ENCODE peak calls at places on chromosomes 4 and X, in five cellular contexts. T is ELR; G is tibial artery; X is stimulated activated CD8-positive, alpha-beta memory T cell treated with anti-CD3 and anti-CD28 coated beads, Interleukin-2, amount 100 ng/mL, for 48 hours; L is COLO829. N is an unnamed sample.

GRCh38 chrX:41518841-41519220 is 71.7 kb downstream of the NYX start:
- DNase-seq in T (peak), X (no peak), G (no peak), L (no peak), N (no peak)

GRCh38 chrX:19272452-19272851 is 71.3 kb upstream of the PDHA1 start:
- DNase-seq in L (no peak), T (no peak), X (no peak), G (no peak), N (no peak)

GRCh38 chr4:3756343-3757059 is 9.7 kb upstream of the ADRA2C start:
- DNase-seq in T (no peak), L (peak), X (no peak), G (no peak), N (no peak)

GRCh38 chr4:25865586-25865985 is 2.8 kb upstream of the SEL1L3 start:
- DNase-seq in T (peak), G (no peak), L (peak), X (no peak), N (peak)

GRCh38 chr4:36872679-36873078 is 371.9 kb upstream of the NWD2 start:
- DNase-seq in G (no peak), L (no peak), X (no peak), T (no peak), N (no peak)

GRCh38 chr4:95531141-95531540 is 17.6 kb downstream of the UNC5C start:
- DNase-seq in X (no peak), T (no peak), G (no peak), L (no peak), N (no peak)

GRCh38 chr4:37646237-37646636 is 39.9 kb downstream of the RELL1 start:
- DNase-seq in G (no peak), T (no peak), L (no peak), X (no peak), N (no peak)

GRCh38 chr4:112517067-112517588 is 1.1 kb upstream of the NEUROG2 start:
- DNase-seq in G (no peak), L (no peak), X (no peak), T (peak), N (peak)

GRCh38 chr4:101104264-101105052 is 242.9 kb downstream of the PPP3CA start:
- DNase-seq in T (peak), X (no peak), L (no peak), G (no peak), N (no peak)

GRCh38 chr4:84971319-84971932 is 4.9 kb upstream of the WDFY3 start:
- DNase-seq in G (no peak), X (no peak), L (peak), T (peak), N (no peak)

GRCh38 chr4:108168213-108168671 is 490 bp downstream of the LEF1 start:
- DNase-seq in T (no peak), G (no peak), X (no peak), L (no peak), N (no peak)

GRCh38 chr4:73379946-73380345 is 24.1 kb upstream of the ALB start:
- DNase-seq in T (no peak), G (no peak), L (no peak), X (no peak), N (no peak)

GRCh38 chr4:183398298-183399129 is 45.9 kb upstream of the CDKN2AIP start:
- DNase-seq in G (peak), T (peak), L (peak), X (peak), N (peak)

GRCh38 chr4:6198278-6198677 is 2.1 kb downstream of the JAKMIP1 start:
- DNase-seq in T (no peak), X (peak), G (peak), L (no peak), N (no peak)

GRCh38 chr4:139973015-139973414 is 181.0 kb downstream of the MAML3 start:
- DNase-seq in L (no peak), G (no peak), X (no peak), T (peak), N (no peak)

GRCh38 chr4:165748321-165748720 is 124.7 kb upstream of the TLL1 start:
- DNase-seq in X (no peak), G (no peak), L (no peak), T (no peak), N (no peak)

GRCh38 chr4:31295081-31295480 is 574.9 kb downstream of the PCDH7 start:
- DNase-seq in T (no peak), L (no peak), X (no peak), G (no peak), N (no peak)

GRCh38 chr4:1608821-1609500 is 75.2 kb downstream of the FAM53A start:
- DNase-seq in L (no peak), X (no peak), G (no peak), T (no peak), N (no peak)

GRCh38 chr4:74738756-74739155 is 55.6 kb downstream of the BTC start:
- DNase-seq in G (no peak), X (no peak), T (peak), L (no peak), N (no peak)

GRCh38 chr4:103207673-103208072 is 9.5 kb upstream of the CENPE start:
- DNase-seq in X (no peak), T (peak), L (no peak), G (no peak), N (peak)

GRCh38 chrX:81261576-81261975 is 59.7 kb downstream of the SH3BGRL start:
- DNase-seq in X (no peak), L (peak), G (no peak), T (peak), N (no peak)

GRCh38 chrX:12319012-12319519 is 180.8 kb downstream of the FRMPD4 start:
- DNase-seq in L (no peak), X (no peak), T (peak), G (no peak), N (no peak)

GRCh38 chr4:35900608-35901243 is 343.6 kb downstream of the ARAP2 start:
- DNase-seq in X (no peak), L (no peak), T (no peak), G (no peak), N (no peak)

GRCh38 chrX:8607326-8607725 is 124.6 kb downstream of the ANOS1 start:
- DNase-seq in X (no peak), L (no peak), G (no peak), T (peak), N (no peak)

GRCh38 chr4:3291411-3291968 is 1.3 kb upstream of the RGS12 start:
- DNase-seq in L (no peak), G (peak), T (peak), X (no peak), N (peak)

GRCh38 chr4:30875659-30876269 is 155.6 kb downstream of the PCDH7 start:
- DNase-seq in T (no peak), G (no peak), L (no peak), X (no peak), N (no peak)

GRCh38 chr4:80058740-80059139 is 14.3 kb downstream of the ANTXR2 start:
- DNase-seq in X (no peak), T (no peak), L (no peak), G (no peak), N (no peak)

GRCh38 chr4:16142598-16143295 is 58.9 kb upstream of the PROM1 start:
- DNase-seq in G (no peak), L (no peak), X (no peak), T (no peak), N (no peak)

GRCh38 chr4:102734591-102735385 is 26.0 kb downstream of the MANBA start:
- DNase-seq in T (peak), G (no peak), L (no peak), X (no peak), N (no peak)

GRCh38 chr4:54898163-54898562 is 227.2 kb downstream of the KDR start:
- DNase-seq in T (no peak), X (no peak), L (no peak), G (no peak), N (no peak)

GRCh38 chr4:87461281-87461700 is 38.9 kb downstream of the NUDT9 start:
- DNase-seq in X (no peak), L (no peak), G (no peak), T (peak), N (no peak)

GRCh38 chr4:56743550-56743949 is 62.5 kb upstream of the HOPX start:
- DNase-seq in X (no peak), L (no peak), T (no peak), G (no peak), N (no peak)

GRCh38 chr4:53863163-53863562 is 201.2 kb downstream of the CHIC2 start:
- DNase-seq in L (no peak), T (no peak), X (no peak), G (peak), N (no peak)

N was measured in WTC11.